ENCODE peak calls at places on chromosome 17, in seven cellular contexts. One of them, this sample, is unnamed.

GRCh38 chr17:67293251-67294203 is 48.5 kb upstream of the HELZ start:
- DNase-seq in cardiac muscle cell: peak
- DNase-seq in body of pancreas: peak
- DNase-seq in OCI-LY7: peak
- DNase-seq in stimulated activated CD4-positive, alpha-beta T cell treated with anti-CD3 and anti-CD28 coated beads, Interleukin-12 subunit alpha, Interleukin-12 subunit beta, amount 100 ng/mL, for 4 hours: peak
- DNase-seq in BE2C: peak
- DNase-seq in occipital lobe: peak
- DNase-seq in this sample: peak

GRCh38 chr17:17940451-17940911 is 31.7 kb downstream of the TOM1L2 start:
- DNase-seq in cardiac muscle cell: no peak
- DNase-seq in occipital lobe: no peak
- DNase-seq in OCI-LY7: no peak
- DNase-seq in stimulated activated CD4-positive, alpha-beta T cell treated with anti-CD3 and anti-CD28 coated beads, Interleukin-12 subunit alpha, Interleukin-12 subunit beta, amount 100 ng/mL, for 4 hours: no peak
- DNase-seq in body of pancreas: no peak
- DNase-seq in BE2C: peak
- DNase-seq in this sample: no peak

GRCh38 chr17:56510554-56511342 is 82.8 kb upstream of the NOG start:
- DNase-seq in BE2C: no peak
- DNase-seq in occipital lobe: no peak
- DNase-seq in body of pancreas: no peak
- DNase-seq in cardiac muscle cell: no peak
- DNase-seq in stimulated activated CD4-positive, alpha-beta T cell treated with anti-CD3 and anti-CD28 coated beads, Interleukin-12 subunit alpha, Interleukin-12 subunit beta, amount 100 ng/mL, for 4 hours: no peak
- DNase-seq in OCI-LY7: no peak
- DNase-seq in this sample: no peak

GRCh38 chr17:68352041-68352440 is 60.7 kb downstream of the ARSG start:
- DNase-seq in cardiac muscle cell: no peak
- DNase-seq in occipital lobe: no peak
- DNase-seq in body of pancreas: no peak
- DNase-seq in stimulated activated CD4-positive, alpha-beta T cell treated with anti-CD3 and anti-CD28 coated beads, Interleukin-12 subunit alpha, Interleukin-12 subunit beta, amount 100 ng/mL, for 4 hours: no peak
- DNase-seq in OCI-LY7: no peak
- DNase-seq in BE2C: no peak
- DNase-seq in this sample: no peak

GRCh38 chr17:32912218-32912897 is 15.6 kb upstream of the TMEM98 start:
- DNase-seq in BE2C: no peak
- DNase-seq in cardiac muscle cell: peak
- DNase-seq in stimulated activated CD4-positive, alpha-beta T cell treated with anti-CD3 and anti-CD28 coated beads, Interleukin-12 subunit alpha, Interleukin-12 subunit beta, amount 100 ng/mL, for 4 hours: no peak
- DNase-seq in occipital lobe: no peak
- DNase-seq in body of pancreas: peak
- DNase-seq in OCI-LY7: no peak
- DNase-seq in this sample: no peak

GRCh38 chr17:57603541-57603940 is 141.6 kb downstream of the CCDC182 start:
- DNase-seq in OCI-LY7: peak
- DNase-seq in stimulated activated CD4-positive, alpha-beta T cell treated with anti-CD3 and anti-CD28 coated beads, Interleukin-12 subunit alpha, Interleukin-12 subunit beta, amount 100 ng/mL, for 4 hours: no peak
- DNase-seq in occipital lobe: no peak
- DNase-seq in body of pancreas: no peak
- DNase-seq in cardiac muscle cell: no peak
- DNase-seq in BE2C: no peak
- DNase-seq in this sample: no peak

GRCh38 chr17:81111066-81111465 is 54.2 kb upstream of the PVALEF start:
- DNase-seq in OCI-LY7: no peak
- DNase-seq in cardiac muscle cell: no peak
- DNase-seq in occipital lobe: no peak
- DNase-seq in BE2C: no peak
- DNase-seq in stimulated activated CD4-positive, alpha-beta T cell treated with anti-CD3 and anti-CD28 coated beads, Interleukin-12 subunit alpha, Interleukin-12 subunit beta, amount 100 ng/mL, for 4 hours: no peak
- DNase-seq in body of pancreas: no peak
- DNase-seq in this sample: no peak

GRCh38 chr17:16521070-16521727 is 29.2 kb upstream of the LRRC75A start:
- DNase-seq in cardiac muscle cell: peak
- DNase-seq in occipital lobe: peak
- DNase-seq in BE2C: peak
- DNase-seq in stimulated activated CD4-positive, alpha-beta T cell treated with anti-CD3 and anti-CD28 coated beads, Interleukin-12 subunit alpha, Interleukin-12 subunit beta, amount 100 ng/mL, for 4 hours: peak
- DNase-seq in OCI-LY7: peak
- DNase-seq in body of pancreas: peak
- DNase-seq in this sample: peak

GRCh38 chr17:37101306-37101705 is 152.6 kb downstream of the AATF start:
- DNase-seq in body of pancreas: no peak
- DNase-seq in occipital lobe: no peak
- DNase-seq in BE2C: no peak
- DNase-seq in stimulated activated CD4-positive, alpha-beta T cell treated with anti-CD3 and anti-CD28 coated beads, Interleukin-12 subunit alpha, Interleukin-12 subunit beta, amount 100 ng/mL, for 4 hours: no peak
- DNase-seq in OCI-LY7: no peak
- DNase-seq in cardiac muscle cell: no peak
- DNase-seq in this sample: no peak

GRCh38 chr17:49061524-49061943 is 64.3 kb downstream of the IGF2BP1 start:
- DNase-seq in stimulated activated CD4-positive, alpha-beta T cell treated with anti-CD3 and anti-CD28 coated beads, Interleukin-12 subunit alpha, Interleukin-12 subunit beta, amount 100 ng/mL, for 4 hours: no peak
- DNase-seq in cardiac muscle cell: no peak
- DNase-seq in BE2C: no peak
- DNase-seq in OCI-LY7: no peak
- DNase-seq in occipital lobe: no peak
- DNase-seq in body of pancreas: no peak
- DNase-seq in this sample: no peak

GRCh38 chr17:83079340-83079747 is at the start of gene METRNL:
- DNase-seq in occipital lobe: peak
- DNase-seq in BE2C: peak
- DNase-seq in OCI-LY7: peak
- DNase-seq in cardiac muscle cell: peak
- DNase-seq in body of pancreas: peak
- DNase-seq in stimulated activated CD4-positive, alpha-beta T cell treated with anti-CD3 and anti-CD28 coated beads, Interleukin-12 subunit alpha, Interleukin-12 subunit beta, amount 100 ng/mL, for 4 hours: peak
- DNase-seq in this sample: peak

GRCh38 chr17:78144736-78145641 is 1.2 kb upstream of the C17orf99 start:
- DNase-seq in cardiac muscle cell: no peak
- DNase-seq in occipital lobe: no peak
- DNase-seq in stimulated activated CD4-positive, alpha-beta T cell treated with anti-CD3 and anti-CD28 coated beads, Interleukin-12 subunit alpha, Interleukin-12 subunit beta, amount 100 ng/mL, for 4 hours: no peak
- DNase-seq in body of pancreas: peak
- DNase-seq in BE2C: peak
- DNase-seq in OCI-LY7: no peak
- DNase-seq in this sample: no peak

GRCh38 chr17:35214631-35215273 is 20.6 kb upstream of the SLC35G3 start:
- DNase-seq in cardiac muscle cell: no peak
- DNase-seq in stimulated activated CD4-positive, alpha-beta T cell treated with anti-CD3 and anti-CD28 coated beads, Interleukin-12 subunit alpha, Interleukin-12 subunit beta, amount 100 ng/mL, for 4 hours: no peak
- DNase-seq in occipital lobe: no peak
- DNase-seq in body of pancreas: no peak
- DNase-seq in BE2C: no peak
- DNase-seq in OCI-LY7: no peak
- DNase-seq in this sample: peak

GRCh38 chr17:77281024-77281903 is 140.5 kb downstream of the SEC14L1 start:
- DNase-seq in OCI-LY7: peak
- DNase-seq in cardiac muscle cell: peak
- DNase-seq in BE2C: peak
- DNase-seq in occipital lobe: no peak
- DNase-seq in body of pancreas: peak
- DNase-seq in stimulated activated CD4-positive, alpha-beta T cell treated with anti-CD3 and anti-CD28 coated beads, Interleukin-12 subunit alpha, Interleukin-12 subunit beta, amount 100 ng/mL, for 4 hours: peak
- DNase-seq in this sample: peak

GRCh38 chr17:53749178-53749577 is 73.5 kb upstream of the KIF2B start:
- DNase-seq in occipital lobe: no peak
- DNase-seq in cardiac muscle cell: peak
- DNase-seq in body of pancreas: no peak
- DNase-seq in stimulated activated CD4-positive, alpha-beta T cell treated with anti-CD3 and anti-CD28 coated beads, Interleukin-12 subunit alpha, Interleukin-12 subunit beta, amount 100 ng/mL, for 4 hours: no peak
- DNase-seq in BE2C: peak
- DNase-seq in OCI-LY7: no peak
- DNase-seq in this sample: no peak

GRCh38 chr17:81440511-81441244 is 45.4 kb downstream of the BAHCC1 start:
- DNase-seq in OCI-LY7: peak
- DNase-seq in BE2C: peak
- DNase-seq in cardiac muscle cell: peak
- DNase-seq in body of pancreas: no peak
- DNase-seq in stimulated activated CD4-positive, alpha-beta T cell treated with anti-CD3 and anti-CD28 coated beads, Interleukin-12 subunit alpha, Interleukin-12 subunit beta, amount 100 ng/mL, for 4 hours: no peak
- DNase-seq in occipital lobe: no peak
- DNase-seq in this sample: no peak

GRCh38 chr17:251531-251930 is 70.1 kb upstream of the DOC2B start:
- DNase-seq in stimulated activated CD4-positive, alpha-beta T cell treated with anti-CD3 and anti-CD28 coated beads, Interleukin-12 subunit alpha, Interleukin-12 subunit beta, amount 100 ng/mL, for 4 hours: no peak
- DNase-seq in OCI-LY7: no peak
- DNase-seq in occipital lobe: no peak
- DNase-seq in body of pancreas: no peak
- DNase-seq in cardiac muscle cell: no peak
- DNase-seq in BE2C: no peak
- DNase-seq in this sample: peak

GRCh38 chr17:27846042-27846655 is 45.8 kb upstream of the NOS2 start:
- DNase-seq in stimulated activated CD4-positive, alpha-beta T cell treated with anti-CD3 and anti-CD28 coated beads, Interleukin-12 subunit alpha, Interleukin-12 subunit beta, amount 100 ng/mL, for 4 hours: peak
- DNase-seq in OCI-LY7: no peak
- DNase-seq in cardiac muscle cell: no peak
- DNase-seq in occipital lobe: no peak
- DNase-seq in body of pancreas: no peak
- DNase-seq in BE2C: no peak
- DNase-seq in this sample: peak

GRCh38 chr17:56809820-56810179 is 23.9 kb downstream of the C17orf67 start:
- DNase-seq in BE2C: no peak
- DNase-seq in cardiac muscle cell: no peak
- DNase-seq in occipital lobe: no peak
- DNase-seq in OCI-LY7: no peak
- DNase-seq in stimulated activated CD4-positive, alpha-beta T cell treated with anti-CD3 and anti-CD28 coated beads, Interleukin-12 subunit alpha, Interleukin-12 subunit beta, amount 100 ng/mL, for 4 hours: no peak
- DNase-seq in body of pancreas: no peak
- DNase-seq in this sample: no peak

GRCh38 chr17:76153202-76153601 is 12.2 kb upstream of the FOXJ1 start:
- DNase-seq in body of pancreas: no peak
- DNase-seq in OCI-LY7: no peak
- DNase-seq in stimulated activated CD4-positive, alpha-beta T cell treated with anti-CD3 and anti-CD28 coated beads, Interleukin-12 subunit alpha, Interleukin-12 subunit beta, amount 100 ng/mL, for 4 hours: no peak
- DNase-seq in occipital lobe: no peak
- DNase-seq in cardiac muscle cell: no peak
- DNase-seq in BE2C: no peak
- DNase-seq in this sample: no peak

GRCh38 chr17:61399131-61400057 is at the start of gene TBX2:
- DNase-seq in BE2C: peak
- DNase-seq in OCI-LY7: no peak
- DNase-seq in cardiac muscle cell: peak
- DNase-seq in occipital lobe: no peak
- DNase-seq in stimulated activated CD4-positive, alpha-beta T cell treated with anti-CD3 and anti-CD28 coated beads, Interleukin-12 subunit alpha, Interleukin-12 subunit beta, amount 100 ng/mL, for 4 hours: no peak
- DNase-seq in body of pancreas: peak
- DNase-seq in this sample: no peak

GRCh38 chr17:78130439-78131101 is at the start of gene TMC8:
- DNase-seq in BE2C: no peak
- DNase-seq in occipital lobe: no peak
- DNase-seq in cardiac muscle cell: no peak
- DNase-seq in OCI-LY7: peak
- DNase-seq in stimulated activated CD4-positive, alpha-beta T cell treated with anti-CD3 and anti-CD28 coated beads, Interleukin-12 subunit alpha, Interleukin-12 subunit beta, amount 100 ng/mL, for 4 hours: no peak
- DNase-seq in body of pancreas: peak
- DNase-seq in this sample: peak

GRCh38 chr17:81983639-81984373 is 6.4 kb downstream of the ASPSCR1 start:
- DNase-seq in body of pancreas: no peak
- DNase-seq in occipital lobe: no peak
- DNase-seq in OCI-LY7: no peak
- DNase-seq in BE2C: no peak
- DNase-seq in cardiac muscle cell: no peak
- DNase-seq in stimulated activated CD4-positive, alpha-beta T cell treated with anti-CD3 and anti-CD28 coated beads, Interleukin-12 subunit alpha, Interleukin-12 subunit beta, amount 100 ng/mL, for 4 hours: no peak
- DNase-seq in this sample: no peak

GRCh38 chr17:79066963-79067362 is 7.7 kb upstream of the ENGASE start:
- DNase-seq in OCI-LY7: no peak
- DNase-seq in stimulated activated CD4-positive, alpha-beta T cell treated with anti-CD3 and anti-CD28 coated beads, Interleukin-12 subunit alpha, Interleukin-12 subunit beta, amount 100 ng/mL, for 4 hours: no peak
- DNase-seq in cardiac muscle cell: no peak
- DNase-seq in BE2C: no peak
- DNase-seq in occipital lobe: no peak
- DNase-seq in body of pancreas: no peak
- DNase-seq in this sample: peak

GRCh38 chr17:6163632-6164319 is 93.6 kb downstream of the WSCD1 start:
- DNase-seq in body of pancreas: no peak
- DNase-seq in OCI-LY7: no peak
- DNase-seq in cardiac muscle cell: peak
- DNase-seq in occipital lobe: no peak
- DNase-seq in BE2C: no peak
- DNase-seq in stimulated activated CD4-positive, alpha-beta T cell treated with anti-CD3 and anti-CD28 coated beads, Interleukin-12 subunit alpha, Interleukin-12 subunit beta, amount 100 ng/mL, for 4 hours: no peak
- DNase-seq in this sample: no peak

GRCh38 chr17:1793447-1793806 is 31.6 kb downstream of the SERPINF1 start:
- DNase-seq in OCI-LY7: no peak
- DNase-seq in occipital lobe: no peak
- DNase-seq in stimulated activated CD4-positive, alpha-beta T cell treated with anti-CD3 and anti-CD28 coated beads, Interleukin-12 subunit alpha, Interleukin-12 subunit beta, amount 100 ng/mL, for 4 hours: no peak
- DNase-seq in body of pancreas: no peak
- DNase-seq in cardiac muscle cell: no peak
- DNase-seq in BE2C: peak
- DNase-seq in this sample: peak

GRCh38 chr17:31266042-31266441 is 31.0 kb downstream of the OMG start:
- DNase-seq in OCI-LY7: peak
- DNase-seq in BE2C: no peak
- DNase-seq in stimulated activated CD4-positive, alpha-beta T cell treated with anti-CD3 and anti-CD28 coated beads, Interleukin-12 subunit alpha, Interleukin-12 subunit beta, amount 100 ng/mL, for 4 hours: no peak
- DNase-seq in body of pancreas: no peak
- DNase-seq in cardiac muscle cell: no peak
- DNase-seq in occipital lobe: no peak
- DNase-seq in this sample: no peak

GRCh38 chr17:62587554-62587953 is 39.9 kb upstream of the MRC2 start:
- DNase-seq in occipital lobe: no peak
- DNase-seq in OCI-LY7: no peak
- DNase-seq in cardiac muscle cell: no peak
- DNase-seq in stimulated activated CD4-positive, alpha-beta T cell treated with anti-CD3 and anti-CD28 coated beads, Interleukin-12 subunit alpha, Interleukin-12 subunit beta, amount 100 ng/mL, for 4 hours: no peak
- DNase-seq in body of pancreas: no peak
- DNase-seq in BE2C: no peak
- DNase-seq in this sample: no peak

GRCh38 chr17:7313890-7314718 is 1.1 kb downstream of the GPS2 start:
- DNase-seq in body of pancreas: no peak
- DNase-seq in stimulated activated CD4-positive, alpha-beta T cell treated with anti-CD3 and anti-CD28 coated beads, Interleukin-12 subunit alpha, Interleukin-12 subunit beta, amount 100 ng/mL, for 4 hours: no peak
- DNase-seq in OCI-LY7: peak
- DNase-seq in occipital lobe: no peak
- DNase-seq in BE2C: no peak
- DNase-seq in cardiac muscle cell: no peak
- DNase-seq in this sample: no peak

GRCh38 chr17:72501404-72502110 is 380.7 kb downstream of the SOX9 start:
- DNase-seq in OCI-LY7: no peak
- DNase-seq in body of pancreas: peak
- DNase-seq in cardiac muscle cell: no peak
- DNase-seq in BE2C: no peak
- DNase-seq in stimulated activated CD4-positive, alpha-beta T cell treated with anti-CD3 and anti-CD28 coated beads, Interleukin-12 subunit alpha, Interleukin-12 subunit beta, amount 100 ng/mL, for 4 hours: no peak
- DNase-seq in occipital lobe: no peak
- DNase-seq in this sample: no peak

GRCh38 chr17:35786941-35787432 is 8.5 kb downstream of the MMP28 start:
- DNase-seq in cardiac muscle cell: peak
- DNase-seq in OCI-LY7: no peak
- DNase-seq in body of pancreas: no peak
- DNase-seq in stimulated activated CD4-positive, alpha-beta T cell treated with anti-CD3 and anti-CD28 coated beads, Interleukin-12 subunit alpha, Interleukin-12 subunit beta, amount 100 ng/mL, for 4 hours: no peak
- DNase-seq in occipital lobe: no peak
- DNase-seq in BE2C: peak
- DNase-seq in this sample: no peak

GRCh38 chr17:2027528-2028233 is 2.3 kb upstream of the DPH1 start:
- DNase-seq in occipital lobe: no peak
- DNase-seq in stimulated activated CD4-positive, alpha-beta T cell treated with anti-CD3 and anti-CD28 coated beads, Interleukin-12 subunit alpha, Interleukin-12 subunit beta, amount 100 ng/mL, for 4 hours: no peak
- DNase-seq in BE2C: no peak
- DNase-seq in cardiac muscle cell: no peak
- DNase-seq in OCI-LY7: no peak
- DNase-seq in body of pancreas: no peak
- DNase-seq in this sample: no peak